ENCODE peak calls at places on chromosomes 5 and 9, in eight cellular contexts. C, E, N, J, D, T, P and H are unnamed samples.

GRCh38 chr5:163565492-163565891 is 60.1 kb downstream of the MAT2B start:
- DNase-seq in C (no peak), E (peak; percentile 32), N (no peak), J (no peak), D (no peak), T (no peak), P (no peak), H (no peak)

GRCh38 chr9:107176701-107177100 is 106.4 kb upstream of the RAD23B start:
- DNase-seq in C (no peak), E (peak; percentile 31), N (no peak), J (no peak), D (no peak), T (no peak), P (no peak), H (peak; percentile 56)

GRCh38 chr5:112669328-112669963 is 68.2 kb upstream of the APC start:
- DNase-seq in C (no peak), E (peak; percentile 21), N (no peak), J (no peak), D (no peak), T (no peak), P (no peak), H (no peak)

GRCh38 chr5:118126159-118126558 is 862.2 kb downstream of the DTWD2 start:
- DNase-seq in C (no peak), E (no peak), N (peak; percentile 15), J (no peak), D (no peak), T (no peak), P (no peak), H (no peak)

GRCh38 chr9:36037580-36038169 is 962 bp downstream of the RECK start:
- DNase-seq in C (no peak), E (peak; percentile 6), N (no peak), J (no peak), D (no peak), T (no peak), P (no peak), H (no peak)

GRCh38 chr9:70352356-70352755 is 62.1 kb downstream of the KLF9 start:
- DNase-seq in C (no peak), E (no peak), N (peak; percentile 60), J (no peak), D (no peak), T (no peak), P (no peak), H (no peak)

GRCh38 chr5:9339206-9339818 is 206.6 kb downstream of the SEMA5A start:
- DNase-seq in C (no peak), E (no peak), N (no peak), J (no peak), D (no peak), T (no peak), P (peak; percentile 8), H (peak; percentile 33)

GRCh38 chr5:56060276-56061110 is 65.7 kb upstream of the IL6ST start:
- DNase-seq in C (no peak), E (no peak), N (peak; percentile 39), J (no peak), D (no peak), T (no peak), P (no peak), H (no peak)

GRCh38 chr9:22919423-22919822 is 472.8 kb downstream of the DMRTA1 start:
- DNase-seq in C (no peak), E (no peak), N (no peak), J (no peak), D (no peak), T (no peak), P (no peak), H (no peak)

DNA sequence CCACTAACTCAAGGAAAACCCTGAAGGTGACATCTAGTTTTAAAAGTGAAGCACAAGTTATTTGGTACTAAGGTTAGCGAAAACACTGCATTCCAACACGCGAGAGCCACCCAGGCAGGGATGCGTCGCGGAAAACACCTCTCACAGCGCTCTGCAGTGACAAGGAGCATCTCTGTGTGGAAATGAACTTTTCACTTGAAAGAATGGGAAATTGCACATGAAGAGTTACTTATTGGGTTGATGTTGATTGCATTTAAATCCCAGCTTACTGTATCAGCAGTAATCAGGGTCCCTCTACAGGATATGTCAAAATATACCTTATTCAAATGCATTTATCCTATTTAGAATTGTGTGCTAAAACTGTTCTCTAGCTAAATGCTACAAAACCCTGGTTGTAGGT is 144.4 kb downstream of the BNC2 start:
- DNase-seq in C (no peak), E (peak; percentile 10), N (peak; percentile 50), J (no peak), D (no peak), T (no peak), P (no peak), H (no peak)
- TF ChIP-seq CTCF in C (no peak), E (peak; percentile 39), N (peak; percentile 19), J (no peak), D (no peak), T (no peak), P (no peak), H (no peak)

GRCh38 chr5:140366770-140367630 is 7.0 kb downstream of the SLC4A9 start:
- DNase-seq in C (no peak), E (no peak), N (no peak), J (no peak), D (no peak), T (no peak), P (no peak), H (no peak)
- TF ChIP-seq CTCF in C (no peak), E (no peak), N (no peak), J (no peak), D (no peak), T (no peak), P (no peak), H (peak; percentile 24)

GRCh38 chr5:4413996-4414395 is 726.1 kb upstream of the ADAMTS16 start:
- DNase-seq in C (no peak), E (no peak), N (no peak), J (no peak), D (no peak), T (no peak), P (no peak), H (no peak)
- TF ChIP-seq CTCF in C (no peak), E (no peak), N (no peak), J (no peak), D (no peak), T (no peak), P (no peak), H (no peak)

GRCh38 chr5:169288066-169288753 is 12.7 kb downstream of the SLIT3 start:
- DNase-seq in C (no peak), E (no peak), N (no peak), J (no peak), D (no peak), T (no peak), P (no peak), H (no peak)

GRCh38 chr5:169287529-169287928 is 13.4 kb downstream of the SLIT3 start:
- DNase-seq in C (no peak), E (no peak), N (no peak), J (no peak), D (no peak), T (no peak), P (no peak), H (no peak)

GRCh38 chr5:169291877-169292276 is 9.1 kb downstream of the SLIT3 start:
- DNase-seq in C (no peak), E (no peak), N (no peak), J (no peak), D (no peak), T (no peak), P (no peak), H (no peak)

GRCh38 chr5:169290895-169291294 is 10.0 kb downstream of the SLIT3 start:
- DNase-seq in C (no peak), E (no peak), N (peak; percentile 25), J (no peak), D (no peak), T (no peak), P (no peak), H (no peak)

GRCh38 chr5:169289520-169289919 is 11.4 kb downstream of the SLIT3 start:
- DNase-seq in C (no peak), E (no peak), N (no peak), J (no peak), D (no peak), T (no peak), P (no peak), H (no peak)
- TF ChIP-seq CTCF in C (no peak), E (peak; percentile 13), N (no peak), J (no peak), D (no peak), T (peak; percentile 22), P (no peak), H (no peak)

GRCh38 chr9:99819123-99819483 is 2.6 kb upstream of the NR4A3 start:
- DNase-seq in C (no peak), E (no peak), N (no peak), J (no peak), D (no peak), T (no peak), P (no peak), H (no peak)
- TF ChIP-seq CTCF in C (no peak), E (no peak), N (no peak), J (no peak), D (no peak), T (no peak), P (no peak), H (no peak)

GRCh38 chr9:125486109-125486508 is 220.9 kb downstream of the MAPKAP1 start:
- DNase-seq in C (no peak), E (no peak), N (no peak), J (no peak), D (no peak), T (no peak), P (no peak), H (no peak)
- TF ChIP-seq CTCF in C (no peak), E (no peak), N (no peak), J (peak; percentile 2), D (no peak), T (no peak), P (no peak), H (no peak)

GRCh38 chr5:75588666-75589065 is 22.6 kb upstream of the ANKDD1B start:
- DNase-seq in C (no peak), E (no peak), N (no peak), J (no peak), D (no peak), T (no peak), P (no peak), H (no peak)

DNA sequence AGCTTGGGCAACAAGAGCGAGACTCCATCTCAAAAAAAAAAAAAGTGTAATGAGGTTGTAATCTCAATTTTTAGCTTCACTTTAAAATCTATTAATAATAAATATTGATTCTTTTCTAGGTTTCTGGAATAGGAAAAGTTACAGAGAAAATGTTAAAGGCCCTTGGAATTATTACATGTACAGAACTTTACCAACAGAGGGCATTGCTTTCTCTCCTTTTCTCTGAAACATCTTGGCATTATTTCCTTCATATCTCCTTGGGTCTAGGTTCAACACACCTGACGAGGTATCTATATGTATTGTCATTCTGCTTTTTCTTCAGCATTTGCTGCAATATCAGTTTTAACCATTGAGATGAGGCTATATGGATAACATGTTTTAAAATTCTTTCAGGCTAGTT is 26.6 kb upstream of the ANKDD1B start:
- DNase-seq in C (no peak), E (no peak), N (no peak), J (no peak), D (no peak), T (no peak), P (no peak), H (no peak)
- TF ChIP-seq CTCF in C (no peak), E (peak; percentile 39), N (peak; percentile 22), J (no peak), D (no peak), T (peak; percentile 29), P (no peak), H (no peak)

DNA sequence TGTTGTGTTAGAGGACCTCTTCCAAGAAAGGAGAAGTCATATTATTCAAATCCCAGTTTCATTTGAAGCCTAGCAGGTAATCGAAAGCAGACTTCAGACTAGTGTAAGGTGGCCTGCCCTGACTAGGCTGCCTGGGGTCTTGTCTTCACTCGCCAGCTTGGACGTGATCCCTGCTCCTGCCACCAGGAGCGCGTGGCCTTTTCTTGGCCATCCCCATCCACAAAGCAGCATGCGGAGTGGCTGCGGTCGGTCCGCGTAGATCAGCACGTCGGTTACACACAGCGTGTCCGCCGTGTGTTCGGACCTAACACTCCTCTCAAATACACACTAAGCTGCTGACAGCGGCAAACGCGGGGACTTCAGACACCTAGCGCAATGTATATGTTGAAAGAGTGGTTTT is 37.3 kb downstream of the CFAP77 start:
- DNase-seq in C (no peak), E (no peak), N (no peak), J (no peak), D (no peak), T (peak; percentile 31), P (peak; percentile 55), H (peak; percentile 77)
- TF ChIP-seq CTCF in C (no peak), E (no peak), N (no peak), J (no peak), D (no peak), T (peak; percentile 62), P (peak; percentile 73), H (peak; percentile 77)